ENCODE peak calls at places on chromosomes 1 and 21, in seven cellular contexts. Y, G, K, W, N, E and S are unnamed samples.

GRCh38 chr21:16418663-16419062 is 688.9 kb downstream of the USP25 start:
- DNase-seq in N (no peak), W (no peak), K (no peak), E (no peak), G (no peak), Y (no peak), S (no peak)

GRCh38 chr1:248243204-248243603 is 12.0 kb downstream of the OR2M4 start:
- DNase-seq in K (peak), E (no peak), W (no peak), G (peak), N (peak), Y (no peak), S (peak)

GRCh38 chr1:154568165-154568815 is 712 bp downstream of the CHRNB2 start:
- DNase-seq in N (no peak), W (no peak), G (no peak), K (no peak), E (no peak), Y (no peak), S (no peak)

GRCh38 chr1:248047008-248047407 is 372 bp downstream of the OR2L3 start:
- DNase-seq in E (no peak), Y (no peak), W (no peak), G (no peak), K (no peak), N (no peak), S (no peak)

GRCh38 chr21:15065381-15066230 is 806 bp upstream of the NRIP1 start:
- DNase-seq in N (peak), Y (peak), W (peak), K (peak), E (peak), G (peak), S (peak)

GRCh38 chr1:41493117-41493536 is 8.6 kb upstream of the EDN2 start:
- DNase-seq in Y (peak), E (no peak), K (peak), G (no peak), W (no peak), N (peak), S (peak)

GRCh38 chr1:27031235-27032118 is 18.8 kb upstream of the TENT5B start:
- DNase-seq in G (no peak), Y (peak), K (peak), N (peak), E (no peak), W (no peak), S (peak)

GRCh38 chr1:92961131-92961895 is at the start of gene DIPK1A:
- DNase-seq in E (peak), W (peak), Y (peak), K (peak), N (peak), G (peak), S (peak)

GRCh38 chr1:192153276-192153675 is 5.0 kb upstream of the RGS18 start:
- DNase-seq in G (no peak), Y (no peak), N (no peak), K (no peak), W (no peak), E (no peak), S (peak)

GRCh38 chr1:108190686-108191416 is 9.3 kb downstream of the SLC25A24 start:
- DNase-seq in E (no peak), G (no peak), K (no peak), W (no peak), Y (no peak), N (no peak), S (no peak)

GRCh38 chr1:232317336-232317735 is 312.6 kb downstream of the SIPA1L2 start:
- DNase-seq in K (no peak), Y (no peak), G (no peak), E (no peak), N (no peak), W (no peak), S (no peak)

GRCh38 chr1:90996742-90997413 is 25.0 kb downstream of the ZNF644 start:
- DNase-seq in E (no peak), N (no peak), G (no peak), K (no peak), W (no peak), Y (no peak), S (no peak)

GRCh38 chr1:240611619-240612490 is at the start of gene GREM2:
- DNase-seq in Y (peak), N (peak), E (no peak), W (peak), G (no peak), K (peak), S (peak)

GRCh38 chr1:164838786-164839185 is 279.8 kb downstream of the PBX1 start:
- DNase-seq in E (no peak), Y (no peak), N (no peak), K (no peak), G (no peak), W (no peak), S (no peak)

GRCh38 chr1:94755675-94756074 is 64.5 kb upstream of the SLC44A3 start:
- DNase-seq in G (peak), N (peak), E (no peak), Y (no peak), K (peak), W (no peak), S (peak)

GRCh38 chr1:6359568-6360496 is 33.7 kb downstream of the ACOT7 start:
- DNase-seq in Y (peak), E (peak), W (peak), K (peak), N (peak), G (no peak), S (peak)

GRCh38 chr1:178093958-178094751 is at the start of gene RASAL2:
- DNase-seq in K (peak), Y (peak), G (no peak), E (no peak), N (peak), W (no peak), S (peak)

GRCh38 chr1:230913496-230913895 is 45.2 kb upstream of the C1orf198 start:
- DNase-seq in Y (no peak), G (no peak), W (no peak), K (peak), E (no peak), N (peak), S (peak)

GRCh38 chr1:172343246-172344099 is 77.0 kb upstream of the C1orf105 start:
- DNase-seq in N (peak), W (no peak), E (no peak), Y (no peak), K (peak), G (no peak), S (peak)

GRCh38 chr1:1835546-1835945 is 55.3 kb downstream of the GNB1 start:
- DNase-seq in E (no peak), K (no peak), G (no peak), W (no peak), N (no peak), Y (no peak), S (no peak)

GRCh38 chr1:205610036-205610435 is 21.8 kb downstream of the ELK4 start:
- DNase-seq in Y (no peak), N (peak), K (peak), G (no peak), E (no peak), W (no peak), S (peak)

GRCh38 chr1:59020151-59020997 is 236.5 kb upstream of the JUN start:
- DNase-seq in K (peak), E (peak), G (peak), W (no peak), Y (no peak), N (peak), S (peak)

GRCh38 chr1:21887796-21888195 is 49.3 kb downstream of the HSPG2 start:
- DNase-seq in W (no peak), Y (no peak), G (no peak), K (no peak), E (no peak), N (no peak), S (no peak)

GRCh38 chr1:203913045-203913444 is 51.6 kb downstream of the SNRPE start:
- DNase-seq in N (no peak), K (no peak), G (no peak), E (no peak), W (no peak), Y (no peak), S (no peak)

GRCh38 chr1:924619-925323 is 1.0 kb downstream of the SAMD11 start:
- DNase-seq in G (no peak), Y (no peak), W (no peak), E (no peak), N (peak), K (no peak), S (peak)

GRCh38 chr1:53448241-53448841 is 10.9 kb upstream of the DMRTB1 start:
- DNase-seq in K (no peak), W (no peak), E (no peak), Y (no peak), G (no peak), N (no peak), S (peak)

GRCh38 chr1:85611390-85611789 is 30.8 kb downstream of the CCN1 start:
- DNase-seq in E (no peak), N (peak), Y (no peak), W (no peak), G (no peak), K (peak), S (peak)

GRCh38 chr1:11196945-11197344 is 7.8 kb downstream of the ANGPTL7 start:
- DNase-seq in W (no peak), K (no peak), G (no peak), E (no peak), Y (no peak), N (no peak), S (no peak)

GRCh38 chr1:25608488-25609178 is 8.0 kb upstream of the MAN1C1 start:
- DNase-seq in Y (peak), N (peak), K (peak), G (peak), W (peak), E (peak), S (peak)

GRCh38 chr1:54671985-54672608 is 30.5 kb downstream of the MROH7 start:
- DNase-seq in W (peak), N (peak), G (peak), Y (no peak), K (peak), E (peak), S (peak)

GRCh38 chr1:203511513-203511912 is 17.6 kb downstream of the OPTC start:
- DNase-seq in E (no peak), Y (no peak), K (no peak), G (no peak), N (no peak), W (no peak), S (no peak)

GRCh38 chr1:229063154-229063553 is 207.8 kb upstream of the RAB4A start:
- DNase-seq in N (no peak), W (no peak), Y (no peak), G (no peak), K (no peak), E (no peak), S (no peak)

GRCh38 chr1:7447093-7447492 is 324.0 kb upstream of the VAMP3 start:
- DNase-seq in K (no peak), G (no peak), Y (no peak), W (no peak), E (no peak), N (no peak), S (no peak)